ENCODE peak calls at places on chromosomes 11 and 22, in four cellular contexts. Y is cardiac muscle cell, U is PC-3, I is Caco-2. F is an unnamed sample.

GRCh38 chr11:133570376-133570775 is 38.1 kb upstream of the OPCML start:
- DNase-seq in U (no peak), I (no peak), Y (no peak), F (no peak)

GRCh38 chr11:68015467-68015866 is 5.3 kb downstream of the ALDH3B1 start:
- DNase-seq in Y (no peak), I (no peak), U (no peak), F (no peak)

GRCh38 chr11:77593883-77594282 is 4.1 kb downstream of the AQP11 start:
- DNase-seq in Y (no peak), U (no peak), I (no peak), F (no peak)

GRCh38 chr11:25037431-25037830 is 540.6 kb downstream of the LUZP2 start:
- DNase-seq in I (no peak), U (no peak), Y (no peak), F (no peak)

GRCh38 chr11:13486926-13487660 is 8.7 kb downstream of the PTH start:
- DNase-seq in I (peak; percentile 80), U (no peak), Y (peak; percentile 24), F (peak; percentile 79)

GRCh38 chr11:118283756-118284350 is 19.8 kb upstream of the MPZL2 start:
- DNase-seq in U (no peak), Y (no peak), I (no peak), F (no peak)

GRCh38 chr22:28817919-28818859 is 17.8 kb upstream of the XBP1 start:
- DNase-seq in I (peak; percentile 86), U (peak; percentile 19), Y (peak; percentile 73), F (no peak)

GRCh38 chr11:62400760-62401159 is 18.1 kb upstream of the SCGB1A1 start:
- DNase-seq in Y (peak; percentile 42), I (no peak), U (no peak), F (peak; percentile 86)

GRCh38 chr11:45215098-45215497 is 68.7 kb downstream of the PRDM11 start:
- DNase-seq in U (no peak), I (no peak), Y (no peak), F (no peak)

GRCh38 chr11:61489833-61490585 is 18.5 kb upstream of the LRRC10B start:
- DNase-seq in I (peak; percentile 68), Y (peak; percentile 69), U (peak; percentile 25), F (peak; percentile 41)

GRCh38 chr11:64267207-64267945 is 16.0 kb downstream of the PLCB3 start:
- DNase-seq in I (no peak), U (no peak), Y (no peak), F (peak; percentile 64)

GRCh38 chr11:60924110-60924905 is at the start of gene TMEM132A:
- DNase-seq in Y (peak; percentile 87), I (peak; percentile 85), U (peak; percentile 82), F (peak; percentile 91)

GRCh38 chr22:39317084-39317755 is 2.2 kb downstream of the RPL3 start:
- DNase-seq in I (no peak), U (peak; percentile 22), Y (no peak), F (no peak)

GRCh38 chr11:64330888-64331287 is 9.1 kb upstream of the CCDC88B start:
- DNase-seq in Y (no peak), U (no peak), I (no peak), F (no peak)

GRCh38 chr22:31099386-31099785 is 8.0 kb downstream of the SELENOM start:
- DNase-seq in U (no peak), Y (no peak), I (no peak), F (no peak)

GRCh38 chr22:23402275-23403151 is 177.6 kb downstream of the IGLL1 start:
- DNase-seq in Y (peak; percentile 90), U (peak; percentile 74), I (peak; percentile 89), F (peak; percentile 88)

GRCh38 chr11:32176223-32176811 is 85.4 kb downstream of the RCN1 start:
- DNase-seq in U (peak; percentile 91), I (peak; percentile 81), Y (peak; percentile 83), F (peak; percentile 92)

GRCh38 chr11:18235394-18235926 is 1.1 kb downstream of the SAA4 start:
- DNase-seq in U (no peak), I (no peak), Y (no peak), F (no peak)
- H3K4me1 ChIP-seq in U (no peaks in the 10 kb centered on the region), I (no peaks in the 10 kb centered on the region), Y (no peaks in the 10 kb centered on the region), F (no peaks in the 10 kb centered on the region)

GRCh38 chr22:43988960-43989359 is 33.7 kb downstream of the SAMM50 start:
- DNase-seq in U (no peak), I (no peak), Y (no peak), F (no peak)

GRCh38 chr22:43991316-43992020 is 32.6 kb upstream of the PARVB start:
- DNase-seq in U (no peak), Y (no peak), I (no peak), F (no peak)

GRCh38 chr22:43985532-43985931 is 30.3 kb downstream of the SAMM50 start:
- DNase-seq in Y (no peak), I (no peak), U (no peak), F (no peak)

GRCh38 chr22:43990044-43990443 is 34.1 kb upstream of the PARVB start:
- DNase-seq in U (no peak), Y (no peak), I (no peak), F (no peak)

GRCh38 chr22:43988116-43988817 is 33.0 kb downstream of the SAMM50 start:
- DNase-seq in I (no peak), U (no peak), Y (no peak), F (no peak)
- H3K4me1 ChIP-seq in I (no peaks in the 10 kb centered on the region), U (peaks cover 12% of the 10 kb centered on the region), Y (no peaks in the 10 kb centered on the region), F (no peaks in the 10 kb centered on the region)

GRCh38 chr22:50696251-50696798 is 23.7 kb downstream of the SHANK3 start:
- DNase-seq in U (no peak), Y (no peak), I (no peak), F (no peak)
- H3K4me1 ChIP-seq in U (no peaks in the 10 kb centered on the region), Y (no peaks in the 10 kb centered on the region), I (peaks cover 4% of the 10 kb centered on the region), F (no peaks in the 10 kb centered on the region)

GRCh38 chr22:46096051-46096450 is 54.3 kb upstream of the PPARA start:
- DNase-seq in Y (no peak), I (no peak), U (no peak), F (no peak)
- H3K4me1 ChIP-seq in Y (no peaks in the 10 kb centered on the region), I (peaks cover 6% of the 10 kb centered on the region), U (no peaks in the 10 kb centered on the region), F (peaks cover 80% of the 10 kb centered on the region)

GRCh38 chr22:37669586-37669985 is 5.8 kb upstream of the LGALS1 start:
- DNase-seq in Y (no peak), I (no peak), U (no peak), F (no peak)

GRCh38 chr22:37674951-37675929 is at the start of gene LGALS1:
- DNase-seq in U (peak; percentile 95), I (no peak), Y (peak; percentile 35), F (peak; percentile 98)

GRCh38 chr22:37674248-37674647 is 1.2 kb upstream of the LGALS1 start:
- DNase-seq in Y (no peak), U (no peak), I (no peak), F (no peak)

GRCh38 chr22:37675930-37676571 is 615 bp downstream of the LGALS1 start:
- DNase-seq in I (no peak), U (peak; percentile 40), Y (no peak), F (peak; percentile 31)

GRCh38 chr22:37672920-37673453 is 2.4 kb upstream of the LGALS1 start:
- DNase-seq in I (no peak), U (no peak), Y (no peak), F (no peak)
- H3K4me1 ChIP-seq in I (peaks cover 9% of the 10 kb centered on the region), U (peaks cover 7% of the 10 kb centered on the region), Y (peaks cover 3% of the 10 kb centered on the region), F (peaks cover 25% of the 10 kb centered on the region)